ENCODE peak calls at places on chromosomes 16 and 17, in six cellular contexts. O, P, R, Z, S and G are unnamed samples.

GRCh38 chr17:75490173-75490743 is 25.1 kb downstream of the CASKIN2 start:
- DNase-seq in O (no peak), P (no peak), R (no peak), Z (no peak), S (no peak), G (no peak)

GRCh38 chr16:88430524-88431446 is 22.3 kb upstream of the ZFPM1 start:
- DNase-seq in O (peak), P (peak), R (no peak), Z (no peak), S (no peak), G (peak)

GRCh38 chr17:74699236-74699635 is 13.5 kb downstream of the CD300LF start:
- DNase-seq in O (no peak), P (no peak), R (no peak), Z (no peak), S (no peak), G (no peak)

GRCh38 chr16:88784074-88784855 is 755 bp downstream of the PIEZO1 start:
- DNase-seq in O (peak), P (no peak), R (no peak), Z (no peak), S (peak), G (no peak)

GRCh38 chr16:19765860-19766553 is 47.9 kb downstream of the IQCK start:
- DNase-seq in O (no peak), P (no peak), R (no peak), Z (no peak), S (no peak), G (no peak)

GRCh38 chr16:10180771-10181163 is 1.5 kb downstream of the GRIN2A start:
- DNase-seq in O (peak), P (peak), R (peak), Z (no peak), S (peak), G (peak)

GRCh38 chr16:55508941-55509920 is at the start of gene LPCAT2:
- DNase-seq in O (peak), P (no peak), R (peak), Z (no peak), S (peak), G (no peak)

GRCh38 chr17:28272166-28272565 is 46.8 kb upstream of the TMEM97 start:
- DNase-seq in O (no peak), P (no peak), R (no peak), Z (no peak), S (no peak), G (no peak)

GRCh38 chr16:85166699-85167588 is 54.7 kb upstream of the CIBAR2 start:
- DNase-seq in O (no peak), P (no peak), R (no peak), Z (no peak), S (peak), G (no peak)

GRCh38 chr17:42361781-42362186 is 26.5 kb downstream of the STAT3 start:
- DNase-seq in O (no peak), P (no peak), R (no peak), Z (no peak), S (peak), G (no peak)

GRCh38 chr17:48001187-48001586 is 30.3 kb downstream of the CDK5RAP3 start:
- DNase-seq in O (no peak), P (no peak), R (no peak), Z (no peak), S (no peak), G (no peak)

GRCh38 chr16:56424791-56425438 is 430 bp downstream of the AMFR start:
- DNase-seq in O (peak), P (peak), R (no peak), Z (no peak), S (no peak), G (peak)

GRCh38 chr17:43755389-43755875 is 3.2 kb downstream of the SOST start:
- DNase-seq in O (no peak), P (no peak), R (peak), Z (no peak), S (no peak), G (no peak)

GRCh38 chr17:73292031-73292531 is 19.7 kb downstream of the CDC42EP4 start:
- DNase-seq in O (peak), P (no peak), R (no peak), Z (no peak), S (no peak), G (no peak)

GRCh38 chr17:30200086-30200485 is 35.4 kb downstream of the SLC6A4 start:
- DNase-seq in O (no peak), P (no peak), R (no peak), Z (no peak), S (no peak), G (no peak)

GRCh38 chr17:29661220-29661619 is 38.5 kb upstream of the CORO6 start:
- DNase-seq in O (no peak), P (no peak), R (no peak), Z (no peak), S (peak), G (no peak)

GRCh38 chr16:19808061-19808621 is 76.5 kb downstream of the GPRC5B start:
- DNase-seq in O (no peak), P (no peak), R (no peak), Z (peak), S (no peak), G (no peak)

GRCh38 chr16:31410082-31410481 is 16.9 kb downstream of the ITGAD start:
- DNase-seq in O (no peak), P (no peak), R (no peak), Z (no peak), S (no peak), G (no peak)

GRCh38 chr17:65433592-65433991 is 127.9 kb downstream of the AXIN2 start:
- DNase-seq in O (no peak), P (no peak), R (no peak), Z (no peak), S (no peak), G (no peak)

GRCh38 chr16:66539628-66540469 is 10.1 kb downstream of the TK2 start:
- DNase-seq in O (no peak), P (no peak), R (no peak), Z (no peak), S (no peak), G (no peak)

GRCh38 chr17:76119409-76120371 is 16.1 kb upstream of the EXOC7 start:
- DNase-seq in O (no peak), P (no peak), R (no peak), Z (no peak), S (peak), G (no peak)

GRCh38 chr16:2082171-2082982 is 34.6 kb downstream of the TSC2 start:
- DNase-seq in O (no peak), P (no peak), R (no peak), Z (no peak), S (no peak), G (no peak)

GRCh38 chr16:67677712-67678111 is 11.1 kb downstream of the C16orf86 start:
- DNase-seq in O (no peak), P (no peak), R (no peak), Z (no peak), S (no peak), G (no peak)

GRCh38 chr16:50251375-50252081 is 14.8 kb upstream of the ADCY7 start:
- DNase-seq in O (no peak), P (no peak), R (no peak), Z (no peak), S (no peak), G (no peak)

DNA sequence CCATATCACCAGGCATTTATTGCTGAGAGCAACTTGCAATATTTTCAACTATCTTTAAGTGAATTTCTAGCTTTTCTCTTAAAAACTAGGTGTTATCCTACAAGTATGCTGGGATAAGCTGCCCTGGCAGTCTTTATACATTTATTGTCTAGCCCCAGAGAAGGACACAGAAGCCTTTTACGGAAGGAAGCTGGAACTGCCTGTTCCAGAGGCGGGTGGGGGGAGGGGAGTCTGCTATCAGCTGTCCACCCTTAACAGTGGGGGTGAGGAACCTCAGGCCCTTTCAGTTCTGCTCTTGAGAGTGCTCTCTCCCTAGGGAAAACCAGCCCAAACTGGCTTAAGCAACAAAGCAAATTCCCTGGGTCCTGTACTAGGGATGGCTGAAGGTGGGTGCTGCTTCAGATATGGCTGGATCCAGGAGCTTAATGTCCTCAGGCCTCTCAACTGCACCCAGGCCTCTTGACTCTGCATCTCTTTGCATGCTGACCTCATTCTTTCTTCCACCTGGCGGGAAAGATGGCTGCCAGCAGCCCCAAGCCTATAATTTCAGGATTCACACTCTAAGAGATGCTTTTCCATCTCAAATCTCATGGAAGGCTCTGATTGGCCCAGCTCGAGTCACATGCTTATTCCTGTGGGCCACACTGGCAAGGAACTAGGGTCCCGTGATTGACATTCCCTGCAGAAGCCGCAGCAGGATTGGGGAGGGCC is 16.6 kb downstream of the NAGPA start:
- DNase-seq in O (no peak), P (no peak), R (no peak), Z (no peak), S (no peak), G (no peak)
- TF ChIP-seq POLR2AphosphoS5 in O (no peak), P (no peak), R (no peak), Z (no peak), S (no peak), G (no peak)

GRCh38 chr17:59844884-59845594 is 47.7 kb downstream of the TUBD1 start:
- DNase-seq in O (no peak), P (no peak), R (no peak), Z (no peak), S (no peak), G (no peak)

GRCh38 chr17:59840329-59840907 is 52.3 kb downstream of the TUBD1 start:
- DNase-seq in O (no peak), P (no peak), R (no peak), Z (no peak), S (no peak), G (no peak)

GRCh38 chr17:59845595-59846390 is 47.0 kb downstream of the TUBD1 start:
- DNase-seq in O (peak), P (no peak), R (no peak), Z (no peak), S (peak), G (no peak)

GRCh38 chr17:59840908-59841666 is 51.7 kb downstream of the TUBD1 start:
- DNase-seq in O (peak), P (no peak), R (no peak), Z (no peak), S (no peak), G (no peak)

GRCh38 chr17:59842901-59843652 is 49.7 kb downstream of the TUBD1 start:
- DNase-seq in O (peak), P (no peak), R (no peak), Z (peak), S (peak), G (no peak)
- TF ChIP-seq POLR2A in O (peak), P (peak), R (peak), Z (peak), S (peak), G (peak)

GRCh38 chr16:3400779-3401688 is at the start of the genes ZNF174 and ZSCAN32:
- DNase-seq in O (peak), P (peak), R (peak), Z (peak), S (peak), G (peak)

GRCh38 chr16:3400446-3400778 is 392 bp downstream of the ZSCAN32 start:
- DNase-seq in O (no peak), P (no peak), R (no peak), Z (no peak), S (no peak), G (no peak)

DNA sequence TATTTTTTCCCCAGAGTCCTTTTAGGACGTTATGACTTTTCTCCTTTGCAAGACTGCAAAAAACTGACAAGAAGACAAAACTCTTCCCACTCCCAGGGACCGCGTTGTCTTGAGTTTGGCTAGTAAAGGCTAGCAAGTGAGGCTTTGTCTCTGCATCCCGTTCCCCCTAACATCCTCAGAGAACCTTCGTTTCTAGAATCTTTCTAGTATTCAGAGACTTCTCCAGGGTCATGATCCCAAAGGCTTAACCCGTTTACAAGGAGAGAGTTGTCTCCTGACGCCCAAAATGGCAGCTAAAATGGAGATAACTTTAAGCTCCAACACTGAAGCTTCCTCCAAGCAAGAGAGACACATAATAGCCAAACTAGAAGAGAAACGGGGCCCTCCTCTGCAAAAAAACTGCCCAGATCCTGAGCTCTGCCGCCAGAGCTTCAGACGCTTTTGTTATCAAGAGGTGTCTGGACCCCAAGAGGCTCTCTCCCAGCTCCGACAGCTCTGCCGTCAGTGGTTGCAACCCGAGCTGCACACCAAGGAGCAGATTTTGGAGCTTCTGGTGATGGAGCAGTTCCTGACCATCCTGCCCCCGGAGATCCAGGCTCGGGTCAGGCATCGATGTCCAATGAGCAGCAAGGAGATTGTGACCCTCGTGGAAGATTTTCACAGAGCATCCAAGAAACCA is 843 bp downstream of the ZNF174 start:
- DNase-seq in O (peak), P (peak), R (no peak), Z (no peak), S (peak), G (no peak)
- TF ChIP-seq TAF1 in O (no peak), P (no peak), R (no peak), Z (no peak), S (no peak), G (no peak)

DNA sequence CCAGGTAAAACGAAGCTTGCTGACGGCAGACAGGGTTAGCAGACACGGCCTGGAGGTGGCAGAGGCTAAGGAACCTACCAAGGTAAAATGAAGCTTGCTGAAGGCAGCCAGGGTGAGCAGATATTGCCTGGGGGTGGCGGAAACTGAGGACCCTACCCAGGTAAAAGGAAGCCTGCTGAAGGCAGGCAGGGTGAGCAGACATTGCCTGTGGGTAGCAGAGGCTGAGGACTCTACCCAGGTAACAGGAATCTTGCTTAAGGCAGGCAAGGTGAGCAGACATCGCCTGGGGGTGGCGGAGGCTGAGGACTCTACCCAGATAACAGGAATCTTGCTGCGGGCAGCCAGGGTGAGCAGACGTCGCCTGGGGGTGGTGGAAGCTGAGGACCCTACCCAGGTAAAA is 2.6 kb upstream of the GCGR start:
- DNase-seq in O (no peak), P (no peak), R (no peak), Z (no peak), S (no peak), G (no peak)
- TF ChIP-seq POLR2AphosphoS5 in O (no peak), P (no peak), R (no peak), Z (no peak), S (no peak), G (no peak)

GRCh38 chr16:70800798-70801480 is at the start of gene VAC14:
- DNase-seq in O (peak), P (peak), R (peak), Z (peak), S (peak), G (peak)
- TF ChIP-seq POLR2A in O (peak), P (peak), R (peak), Z (peak), S (peak), G (peak)

DNA sequence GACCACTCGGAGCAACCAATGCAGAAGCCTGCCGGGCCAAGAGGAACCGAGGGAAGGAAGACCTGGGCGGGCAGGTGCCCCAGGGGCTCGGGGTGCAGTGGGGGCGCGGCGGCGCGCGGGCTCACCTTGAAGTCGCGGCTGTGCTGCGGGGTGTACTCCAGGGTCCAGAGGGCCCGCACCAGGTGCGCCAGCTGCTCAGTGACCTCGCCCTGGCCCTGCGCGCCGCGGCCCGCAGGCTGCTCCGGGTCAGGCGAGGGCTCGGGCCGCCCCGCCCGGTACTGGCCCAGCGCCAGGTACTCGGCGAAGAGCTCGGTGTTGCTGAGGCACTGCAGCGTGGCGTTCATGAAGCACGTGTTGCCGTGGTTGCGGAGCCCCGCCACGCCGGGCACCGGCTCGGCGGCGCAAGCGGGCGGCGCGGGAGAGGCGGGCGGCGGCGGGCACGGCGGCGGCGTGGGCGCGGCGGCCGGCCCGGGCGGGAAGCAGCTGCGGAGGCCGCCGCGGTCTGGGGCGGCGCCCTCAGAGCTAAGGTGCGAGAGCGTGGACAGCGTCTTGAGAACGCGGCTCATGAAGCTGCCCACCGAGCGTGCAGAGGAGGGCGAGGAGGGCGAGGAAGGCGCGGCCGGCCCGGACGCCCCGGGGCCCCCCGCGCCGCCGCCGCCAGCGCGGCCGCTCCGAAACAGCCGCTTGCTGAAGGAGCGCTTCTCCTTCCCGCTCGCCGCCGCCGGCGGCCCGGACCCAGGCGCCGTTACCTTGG is 562 bp downstream of the USP31 start:
- DNase-seq in O (peak), P (peak), R (no peak), Z (no peak), S (peak), G (peak)
- TF ChIP-seq TAF1 in O (no peak), P (no peak), R (peak), Z (no peak), S (no peak), G (no peak)

GRCh38 chr17:13941781-13942180 is 127.5 kb upstream of the COX10 start:
- DNase-seq in O (no peak), P (no peak), R (no peak), Z (no peak), S (no peak), G (no peak)

GRCh38 chr17:13952252-13952721 is 117.0 kb upstream of the COX10 start:
- DNase-seq in O (no peak), P (no peak), R (no peak), Z (no peak), S (peak), G (no peak)

GRCh38 chr17:13943859-13944258 is 125.4 kb upstream of the COX10 start:
- DNase-seq in O (no peak), P (no peak), R (no peak), Z (no peak), S (no peak), G (no peak)

DNA sequence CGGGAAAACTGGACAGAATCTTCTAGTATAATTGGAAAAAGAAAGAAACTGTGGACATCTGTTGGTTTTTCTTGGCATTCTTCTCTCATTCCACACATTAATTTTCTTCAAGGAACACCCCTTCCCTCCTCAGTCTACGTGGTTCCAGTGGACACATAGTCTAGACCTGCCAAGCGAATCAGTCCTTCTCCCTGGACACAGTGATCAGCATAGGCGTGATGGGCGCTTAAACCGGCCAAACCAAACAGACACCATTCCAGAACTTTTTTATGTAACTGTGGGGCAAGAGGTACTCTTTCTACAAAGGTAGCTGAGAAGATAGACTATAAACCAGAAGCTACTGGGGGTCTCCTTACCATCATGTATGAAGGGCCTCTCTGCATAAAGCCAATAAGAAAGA is 121.8 kb upstream of the COX10 start:
- DNase-seq in O (no peak), P (no peak), R (no peak), Z (no peak), S (no peak), G (no peak)
- TF ChIP-seq POLR2AphosphoS5 in O (no peak), P (no peak), R (no peak), Z (no peak), S (no peak), G (no peak)

DNA sequence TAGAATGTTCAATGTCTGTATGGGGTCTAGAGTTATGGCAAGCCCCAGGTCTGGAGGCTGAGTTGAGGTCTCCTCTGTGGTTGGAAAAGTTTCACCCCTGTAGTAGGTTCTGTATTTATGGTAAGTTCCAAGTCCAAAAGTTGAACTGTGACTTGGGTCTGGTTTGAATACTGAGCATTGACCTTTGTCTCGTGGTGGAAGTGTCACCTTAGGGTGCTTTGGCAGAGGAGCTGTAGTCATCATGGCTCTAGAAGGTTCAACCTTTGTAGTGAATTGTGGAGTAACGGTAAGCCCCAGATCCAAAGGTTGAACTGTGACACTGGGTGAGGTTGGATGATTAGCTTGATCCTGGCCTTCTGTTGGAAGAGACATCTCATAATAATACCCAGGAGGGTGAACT is 17.6 kb downstream of the RDM1 start:
- DNase-seq in O (no peak), P (no peak), R (no peak), Z (no peak), S (no peak), G (no peak)
- TF ChIP-seq POLR2A in O (no peak), P (no peak), R (no peak), Z (no peak), S (no peak), G (no peak)

GRCh38 chr17:55308613-55309332 is 44.0 kb downstream of the HLF start:
- DNase-seq in O (no peak), P (no peak), R (no peak), Z (no peak), S (no peak), G (no peak)
- TF ChIP-seq TAF1 in O (no peak), P (no peak), R (no peak), Z (no peak), S (no peak), G (no peak)